ENCODE peak calls at places on chromosomes 3 and 15, in seven cellular contexts. B is psoas muscle, R is neural progenitor cell, M is fibroblast of lung, O is foreskin keratinocyte, Y is GM20000, F is foreskin fibroblast. A is an unnamed sample.

GRCh38 chr3:190585771-190586630 is 72.1 kb downstream of the IL1RAP start:
- DNase-seq in B (peak; percentile 22), R (peak; percentile 53), M (peak; percentile 94), O (peak; percentile 92), Y (no peak), F (peak; percentile 95), A (no peak)

GRCh38 chr15:35023794-35024193 is 35.7 kb upstream of the ZNF770 start:
- DNase-seq in B (no peak), R (no peak), M (no peak), O (no peak), Y (no peak), F (no peak), A (no peak)

GRCh38 chr15:48520376-48521155 is 124.9 kb downstream of the FBN1 start:
- DNase-seq in B (no peak), R (peak; percentile 17), M (no peak), O (no peak), Y (no peak), F (no peak), A (no peak)

GRCh38 chr3:45560270-45561020 is 34.1 kb upstream of the LIMD1 start:
- DNase-seq in B (peak; percentile 86), R (no peak), M (no peak), O (no peak), Y (no peak), F (no peak), A (no peak)

GRCh38 chr15:101000271-101000681 is 81.1 kb downstream of the LRRK1 start:
- DNase-seq in B (no peak), R (no peak), M (peak; percentile 69), O (no peak), Y (no peak), F (peak; percentile 34), A (no peak)

GRCh38 chr15:31396881-31397560 is 70.4 kb downstream of the KLF13 start:
- DNase-seq in B (peak; percentile 86), R (peak; percentile 92), M (peak; percentile 68), O (peak; percentile 78), Y (peak; percentile 48), F (peak; percentile 79), A (peak; percentile 42)

GRCh38 chr3:134373278-134373941 is 837 bp downstream of the AMOTL2 start:
- DNase-seq in B (peak; percentile 85), R (peak; percentile 97), M (peak; percentile 94), O (peak; percentile 73), Y (peak; percentile 38), F (peak; percentile 91), A (no peak)

GRCh38 chr3:13791501-13792490 is 88.1 kb downstream of the WNT7A start:
- DNase-seq in B (no peak), R (no peak), M (no peak), O (no peak), Y (no peak), F (no peak), A (no peak)

GRCh38 chr3:55167586-55168317 is 239.9 kb upstream of the LRTM1 start:
- DNase-seq in B (no peak), R (no peak), M (peak; percentile 84), O (no peak), Y (no peak), F (peak; percentile 85), A (no peak)

GRCh38 chr15:40436116-40436891 is 4.4 kb upstream of the BAHD1 start:
- DNase-seq in B (no peak), R (peak; percentile 45), M (no peak), O (no peak), Y (peak; percentile 52), F (no peak), A (peak; percentile 43)

GRCh38 chr3:10950476-10951294 is 41.9 kb upstream of the SLC6A1 start:
- DNase-seq in B (no peak), R (peak; percentile 54), M (peak; percentile 32), O (no peak), Y (no peak), F (peak; percentile 30), A (peak; percentile 38)

GRCh38 chr3:17135696-17136095 is 250.9 kb downstream of the PLCL2 start:
- DNase-seq in B (no peak), R (no peak), M (no peak), O (no peak), Y (no peak), F (no peak), A (no peak)

GRCh38 chr3:126526668-126527005 is 2.7 kb downstream of the CHST13 start:
- DNase-seq in B (no peak), R (no peak), M (no peak), O (no peak), Y (no peak), F (no peak), A (no peak)

GRCh38 chr15:36358094-36358961 is 221.1 kb upstream of the CDIN1 start:
- DNase-seq in B (no peak), R (no peak), M (peak; percentile 97), O (no peak), Y (no peak), F (peak; percentile 82), A (no peak)

GRCh38 chr3:108524547-108524946 is 14.2 kb upstream of the MYH15 start:
- DNase-seq in B (no peak), R (peak; percentile 17), M (no peak), O (no peak), Y (no peak), F (no peak), A (no peak)

GRCh38 chr3:153399636-153400035 is 237.6 kb downstream of the RAP2B start:
- DNase-seq in B (no peak), R (no peak), M (no peak), O (no peak), Y (peak; percentile 34), F (no peak), A (peak; percentile 24)

GRCh38 chr15:68885070-68885469 is 45.3 kb upstream of the SPESP1 start:
- DNase-seq in B (no peak), R (no peak), M (peak; percentile 60), O (peak; percentile 9), Y (no peak), F (peak; percentile 24), A (no peak)

GRCh38 chr3:37999836-38000235 is 9.2 kb downstream of the VILL start:
- DNase-seq in B (no peak), R (no peak), M (no peak), O (no peak), Y (no peak), F (no peak), A (no peak)

GRCh38 chr3:120029749-120030148 is 64.5 kb downstream of the GSK3B start:
- DNase-seq in B (no peak), R (no peak), M (no peak), O (no peak), Y (no peak), F (no peak), A (no peak)

GRCh38 chr3:194138732-194139084 is 2.8 kb downstream of the HES1 start:
- DNase-seq in B (no peak), R (peak; percentile 45), M (peak; percentile 81), O (no peak), Y (no peak), F (no peak), A (no peak)
- TF ChIP-seq CTCF in B (no peak), R (no peak), M (no peak), O (no peak), Y (no peak), F (no peak), A (no peak)

GRCh38 chr15:83653639-83654378 is at the start of gene ADAMTSL3:
- DNase-seq in B (peak; percentile 81), R (peak; percentile 93), M (peak; percentile 50), O (no peak), Y (no peak), F (peak; percentile 14), A (no peak)
- TF ChIP-seq CTCF in B (no peak), R (peak; percentile 17), M (no peak), O (peak; percentile 9), Y (no peak), F (no peak), A (no peak)

GRCh38 chr15:25689592-25689991 is 173.5 kb downstream of the ATP10A start:
- DNase-seq in B (no peak), R (peak; percentile 55), M (no peak), O (no peak), Y (no peak), F (no peak), A (no peak)
- TF ChIP-seq CTCF in B (peak; percentile 14), R (peak; percentile 50), M (no peak), O (no peak), Y (no peak), F (no peak), A (no peak)

GRCh38 chr3:115571413-115571812 is 51.9 kb upstream of the GAP43 start:
- DNase-seq in B (no peak), R (no peak), M (no peak), O (no peak), Y (no peak), F (no peak), A (no peak)
- TF ChIP-seq CTCF in B (no peak), R (no peak), M (no peak), O (peak; percentile 15), Y (no peak), F (no peak), A (no peak)

DNA sequence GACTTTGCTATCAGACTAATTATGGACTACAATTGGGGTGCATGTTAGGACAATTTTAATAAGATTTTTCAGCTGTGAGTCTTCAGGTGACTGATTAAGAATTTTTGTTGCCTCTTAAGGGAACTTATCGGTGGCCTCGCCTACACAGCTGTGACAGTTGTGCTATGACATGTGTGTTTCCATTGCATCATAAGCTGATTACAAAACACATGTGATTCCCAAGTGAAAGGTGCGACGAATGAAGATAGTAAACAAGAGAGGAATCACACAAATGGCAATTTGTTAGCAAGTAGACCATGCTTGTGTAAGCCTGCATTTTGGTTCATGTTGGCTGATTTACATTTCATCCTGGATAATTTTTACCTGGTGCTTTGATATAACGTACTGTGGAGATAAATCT is 8.3 kb downstream of the ROBO2 start:
- DNase-seq in B (no peak), R (no peak), M (no peak), O (no peak), Y (no peak), F (no peak), A (no peak)
- TF ChIP-seq CTCF in B (no peak), R (no peak), M (no peak), O (no peak), Y (no peak), F (no peak), A (no peak)